ENCODE peak calls at places on chromosomes 5 and 9, in five cellular contexts. One of them, this sample, is unnamed.

GRCh38 chr5:22621084-22621483 is 232.1 kb downstream of the CDH12 start:
- DNase-seq in esophagus squamous epithelium: no peak
- DNase-seq in BJ: no peak
- DNase-seq in pancreas: no peak
- DNase-seq in psoas muscle: no peak
- DNase-seq in this sample: no peak

GRCh38 chr5:55766408-55766807 is 28.5 kb downstream of the DDX4 start:
- DNase-seq in esophagus squamous epithelium: no peak
- DNase-seq in BJ: no peak
- DNase-seq in pancreas: no peak
- DNase-seq in psoas muscle: no peak
- DNase-seq in this sample: no peak

GRCh38 chr9:87212563-87213154 is 265.4 kb upstream of the GAS1 start:
- DNase-seq in esophagus squamous epithelium: no peak
- DNase-seq in BJ: no peak
- DNase-seq in pancreas: no peak
- DNase-seq in psoas muscle: no peak
- DNase-seq in this sample: peak; percentile 41

GRCh38 chr9:112334319-112334828 is 955 bp upstream of the PTBP3 start:
- DNase-seq in esophagus squamous epithelium: no peak
- DNase-seq in BJ: no peak
- DNase-seq in pancreas: no peak
- DNase-seq in psoas muscle: no peak
- DNase-seq in this sample: peak; percentile 49

GRCh38 chr5:22780756-22781155 is 72.4 kb downstream of the CDH12 start:
- DNase-seq in esophagus squamous epithelium: no peak
- DNase-seq in BJ: no peak
- DNase-seq in pancreas: no peak
- DNase-seq in psoas muscle: no peak
- DNase-seq in this sample: no peak

GRCh38 chr5:169670769-169671525 is 33.9 kb downstream of the DOCK2 start:
- DNase-seq in esophagus squamous epithelium: no peak
- DNase-seq in BJ: no peak
- DNase-seq in pancreas: no peak
- DNase-seq in psoas muscle: no peak
- DNase-seq in this sample: no peak

GRCh38 chr5:10063997-10064396 is 185.7 kb downstream of the ATPSCKMT start:
- DNase-seq in esophagus squamous epithelium: no peak
- DNase-seq in BJ: no peak
- DNase-seq in pancreas: no peak
- DNase-seq in psoas muscle: no peak
- DNase-seq in this sample: no peak

GRCh38 chr9:6973762-6974161 is 216.0 kb downstream of the KDM4C start:
- DNase-seq in esophagus squamous epithelium: no peak
- DNase-seq in BJ: no peak
- DNase-seq in pancreas: no peak
- DNase-seq in psoas muscle: no peak
- DNase-seq in this sample: peak; percentile 77

GRCh38 chr5:36619012-36619635 is 12.7 kb downstream of the SLC1A3 start:
- DNase-seq in esophagus squamous epithelium: no peak
- DNase-seq in BJ: no peak
- DNase-seq in pancreas: no peak
- DNase-seq in psoas muscle: no peak
- DNase-seq in this sample: no peak

GRCh38 chr5:107979272-107979671 is 308.5 kb upstream of the EFNA5 start:
- DNase-seq in esophagus squamous epithelium: no peak
- DNase-seq in BJ: no peak
- DNase-seq in pancreas: peak; percentile 9
- DNase-seq in psoas muscle: no peak
- DNase-seq in this sample: peak; percentile 47

GRCh38 chr5:116361171-116361967 is 213.3 kb downstream of the SEMA6A start:
- DNase-seq in esophagus squamous epithelium: no peak
- DNase-seq in BJ: no peak
- DNase-seq in pancreas: peak; percentile 32
- DNase-seq in psoas muscle: peak; percentile 50
- DNase-seq in this sample: peak; percentile 14

GRCh38 chr5:16489322-16489791 is 23.8 kb upstream of the ZNF622 start:
- DNase-seq in esophagus squamous epithelium: no peak
- DNase-seq in BJ: no peak
- DNase-seq in pancreas: no peak
- DNase-seq in psoas muscle: no peak
- DNase-seq in this sample: peak; percentile 66

GRCh38 chr9:22307013-22307711 is 139.5 kb upstream of the DMRTA1 start:
- DNase-seq in esophagus squamous epithelium: no peak
- DNase-seq in BJ: no peak
- DNase-seq in pancreas: peak; percentile 7
- DNase-seq in psoas muscle: no peak
- DNase-seq in this sample: peak; percentile 77

GRCh38 chr9:133327834-133328484 is 8.0 kb downstream of the SURF6 start:
- DNase-seq in esophagus squamous epithelium: no peak
- DNase-seq in BJ: no peak
- DNase-seq in pancreas: no peak
- DNase-seq in psoas muscle: no peak
- DNase-seq in this sample: no peak

GRCh38 chr9:3437031-3437430 is 88.8 kb downstream of the RFX3 start:
- DNase-seq in esophagus squamous epithelium: no peak
- DNase-seq in BJ: no peak
- DNase-seq in pancreas: no peak
- DNase-seq in psoas muscle: no peak
- DNase-seq in this sample: no peak

GRCh38 chr9:19637084-19637483 is 151.8 kb downstream of the SLC24A2 start:
- DNase-seq in esophagus squamous epithelium: no peak
- DNase-seq in BJ: no peak
- DNase-seq in pancreas: no peak
- DNase-seq in psoas muscle: no peak
- DNase-seq in this sample: no peak

GRCh38 chr9:93060746-93061259 is 2.3 kb downstream of the SUSD3 start:
- DNase-seq in esophagus squamous epithelium: no peak
- DNase-seq in BJ: no peak
- DNase-seq in pancreas: no peak
- DNase-seq in psoas muscle: no peak
- DNase-seq in this sample: peak; percentile 82

GRCh38 chr5:120293796-120294195 is 170.3 kb upstream of the PRR16 start:
- DNase-seq in esophagus squamous epithelium: no peak
- DNase-seq in BJ: peak; percentile 75
- DNase-seq in pancreas: no peak
- DNase-seq in psoas muscle: no peak
- DNase-seq in this sample: peak; percentile 95

GRCh38 chr9:98596486-98596885 is 112.2 kb downstream of the GABBR2 start:
- DNase-seq in esophagus squamous epithelium: no peak
- DNase-seq in BJ: no peak
- DNase-seq in pancreas: no peak
- DNase-seq in psoas muscle: no peak
- DNase-seq in this sample: no peak

GRCh38 chr9:70111641-70112236 is 68.1 kb downstream of the MAMDC2 start:
- DNase-seq in esophagus squamous epithelium: no peak
- DNase-seq in BJ: no peak
- DNase-seq in pancreas: no peak
- DNase-seq in psoas muscle: no peak
- DNase-seq in this sample: no peak

GRCh38 chr9:100394819-100395218 is 32.1 kb upstream of the MSANTD3 start:
- DNase-seq in esophagus squamous epithelium: no peak
- DNase-seq in BJ: no peak
- DNase-seq in pancreas: no peak
- DNase-seq in psoas muscle: no peak
- DNase-seq in this sample: no peak

GRCh38 chr9:75909776-75910175 is 19.3 kb downstream of the PCSK5 start:
- DNase-seq in esophagus squamous epithelium: no peak
- DNase-seq in BJ: no peak
- DNase-seq in pancreas: no peak
- DNase-seq in psoas muscle: no peak
- DNase-seq in this sample: peak; percentile 31

GRCh38 chr5:174947548-174947947 is 223.2 kb downstream of the MSX2 start:
- DNase-seq in esophagus squamous epithelium: no peak
- DNase-seq in BJ: no peak
- DNase-seq in pancreas: no peak
- DNase-seq in psoas muscle: no peak
- DNase-seq in this sample: peak; percentile 10

GRCh38 chr5:55278778-55279177 is 28.7 kb downstream of the DHX29 start:
- DNase-seq in esophagus squamous epithelium: no peak
- DNase-seq in BJ: peak; percentile 35
- DNase-seq in pancreas: no peak
- DNase-seq in psoas muscle: no peak
- DNase-seq in this sample: peak; percentile 55

GRCh38 chr5:93829346-93829745 is 87.9 kb upstream of the POU5F2 start:
- DNase-seq in esophagus squamous epithelium: no peak
- DNase-seq in BJ: no peak
- DNase-seq in pancreas: no peak
- DNase-seq in psoas muscle: no peak
- DNase-seq in this sample: no peak

GRCh38 chr9:125126019-125126746 is 17.1 kb downstream of the SCAI start:
- DNase-seq in esophagus squamous epithelium: peak; percentile 46
- DNase-seq in BJ: peak; percentile 96
- DNase-seq in pancreas: peak; percentile 14
- DNase-seq in psoas muscle: peak; percentile 86
- DNase-seq in this sample: peak; percentile 100

GRCh38 chr9:82495884-82496777 is 507.6 kb downstream of the SPATA31D1 start:
- DNase-seq in esophagus squamous epithelium: no peak
- DNase-seq in BJ: no peak
- DNase-seq in pancreas: no peak
- DNase-seq in psoas muscle: no peak
- DNase-seq in this sample: peak; percentile 29

GRCh38 chr5:32206053-32206452 is 31.9 kb upstream of the GOLPH3 start:
- DNase-seq in esophagus squamous epithelium: no peak
- DNase-seq in BJ: no peak
- DNase-seq in pancreas: no peak
- DNase-seq in psoas muscle: no peak
- DNase-seq in this sample: no peak
- H3K4me3 ChIP-seq in esophagus squamous epithelium: no peak overlapping the region
- H3K4me3 ChIP-seq in BJ: no peak overlapping the region
- H3K4me3 ChIP-seq in pancreas: no peak overlapping the region
- H3K4me3 ChIP-seq in psoas muscle: no peak overlapping the region
- H3K4me3 ChIP-seq in this sample: no peak overlapping the region

GRCh38 chr5:14184725-14185124 is 41.6 kb downstream of the TRIO start:
- DNase-seq in esophagus squamous epithelium: no peak
- DNase-seq in BJ: no peak
- DNase-seq in pancreas: no peak
- DNase-seq in psoas muscle: no peak
- DNase-seq in this sample: peak; percentile 89

GRCh38 chr5:14185336-14186131 is 42.4 kb downstream of the TRIO start:
- DNase-seq in esophagus squamous epithelium: no peak
- DNase-seq in BJ: no peak
- DNase-seq in pancreas: no peak
- DNase-seq in psoas muscle: peak; percentile 34
- DNase-seq in this sample: peak; percentile 97

GRCh38 chr5:14187660-14188059 is 44.5 kb downstream of the TRIO start:
- DNase-seq in esophagus squamous epithelium: no peak
- DNase-seq in BJ: no peak
- DNase-seq in pancreas: no peak
- DNase-seq in psoas muscle: no peak
- DNase-seq in this sample: no peak

GRCh38 chr5:14187157-14187556 is 44.0 kb downstream of the TRIO start:
- DNase-seq in esophagus squamous epithelium: no peak
- DNase-seq in BJ: no peak
- DNase-seq in pancreas: no peak
- DNase-seq in psoas muscle: no peak
- DNase-seq in this sample: no peak

GRCh38 chr5:14186132-14186830 is 43.1 kb downstream of the TRIO start:
- DNase-seq in esophagus squamous epithelium: no peak
- DNase-seq in BJ: no peak
- DNase-seq in pancreas: no peak
- DNase-seq in psoas muscle: no peak
- DNase-seq in this sample: peak; percentile 76
- TF ChIP-seq CTCF in esophagus squamous epithelium: no peak
- TF ChIP-seq CTCF in BJ: no peak
- TF ChIP-seq CTCF in pancreas: no peak
- TF ChIP-seq CTCF in psoas muscle: no peak
- TF ChIP-seq CTCF in this sample: no peak

DNA sequence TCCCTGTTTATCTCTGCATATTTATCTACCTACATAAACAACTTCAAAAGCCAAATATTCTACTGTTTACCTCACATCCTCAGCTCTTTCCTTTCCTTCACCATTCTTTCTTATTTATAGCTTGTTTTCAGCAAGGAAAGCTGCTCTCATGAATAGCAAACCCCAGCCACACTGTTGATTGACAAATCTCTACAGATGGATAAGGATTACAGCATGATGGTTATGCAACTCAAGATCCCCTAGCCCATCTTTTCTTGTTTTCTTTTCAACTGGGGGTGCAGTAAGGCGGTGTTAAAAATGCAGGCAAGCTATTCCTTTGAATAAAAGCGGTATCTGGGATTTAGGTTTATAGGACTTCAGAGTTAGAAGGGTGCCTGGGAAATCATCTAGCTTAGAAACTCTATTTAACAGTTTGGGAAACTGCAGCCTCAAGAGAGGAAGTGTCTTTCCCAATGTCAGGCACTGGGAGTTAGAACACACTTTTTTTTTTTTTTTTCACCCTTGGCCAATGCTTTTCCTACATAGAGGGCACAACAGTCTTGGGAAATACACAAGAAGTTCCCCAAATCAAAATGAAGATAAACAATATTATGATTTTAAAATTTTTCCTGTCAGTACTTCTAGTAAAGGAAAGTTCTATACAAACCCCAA is 2.7 kb downstream of the SPARC start:
- DNase-seq in esophagus squamous epithelium: no peak
- DNase-seq in BJ: no peak
- DNase-seq in pancreas: no peak
- DNase-seq in psoas muscle: no peak
- DNase-seq in this sample: no peak
- H3K4me3 ChIP-seq in esophagus squamous epithelium: peak overlapping the region; percentile 57
- H3K4me3 ChIP-seq in BJ: peak overlapping the region; percentile 83
- H3K4me3 ChIP-seq in pancreas: no peak overlapping the region
- H3K4me3 ChIP-seq in psoas muscle: peak overlapping the region; percentile 78
- H3K4me3 ChIP-seq in this sample: peak overlapping the region; percentile 99

DNA sequence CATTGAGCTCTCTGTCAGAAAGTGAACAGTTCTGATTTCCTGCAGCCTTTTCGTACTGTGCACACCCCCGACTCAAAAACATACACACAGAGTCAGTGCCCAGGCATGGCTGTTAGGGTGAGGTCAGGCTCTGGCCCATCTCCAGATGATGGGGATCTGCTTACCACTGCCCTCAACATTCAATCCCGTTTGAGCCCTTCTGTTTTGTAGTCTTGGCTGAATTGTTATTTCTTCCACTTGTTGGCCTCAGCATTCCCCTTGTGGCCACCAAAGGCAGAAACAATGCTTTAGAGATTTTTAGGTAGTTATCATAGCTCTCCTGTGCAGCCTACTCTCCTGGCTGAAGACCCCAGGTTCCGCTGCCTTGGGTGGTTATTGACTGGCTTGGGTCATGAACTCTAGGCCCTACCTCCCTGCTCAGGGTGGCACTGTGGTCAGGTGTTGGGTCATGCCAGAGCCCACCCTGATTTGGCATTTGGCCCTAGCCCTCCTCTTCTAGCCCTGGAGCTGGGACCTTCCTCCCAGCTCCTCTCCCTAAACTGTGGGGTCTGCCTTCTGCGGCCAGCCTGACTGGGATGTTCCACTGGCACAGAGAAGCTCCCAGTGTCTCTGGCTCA is 7.8 kb upstream of the MYOZ3 start:
- DNase-seq in esophagus squamous epithelium: no peak
- DNase-seq in BJ: no peak
- DNase-seq in pancreas: no peak
- DNase-seq in psoas muscle: no peak
- DNase-seq in this sample: peak; percentile 64
- TF ChIP-seq CTCF in esophagus squamous epithelium: no peak
- TF ChIP-seq CTCF in BJ: peak; percentile 47
- TF ChIP-seq CTCF in pancreas: no peak
- TF ChIP-seq CTCF in psoas muscle: peak; percentile 6
- TF ChIP-seq CTCF in this sample: peak; percentile 49

GRCh38 chr5:82975396-82975795 is 101.8 kb downstream of the TMEM167A start:
- DNase-seq in esophagus squamous epithelium: no peak
- DNase-seq in BJ: no peak
- DNase-seq in pancreas: no peak
- DNase-seq in psoas muscle: no peak
- DNase-seq in this sample: no peak
- H3K4me3 ChIP-seq in esophagus squamous epithelium: no peak overlapping the region
- H3K4me3 ChIP-seq in BJ: no peak overlapping the region
- H3K4me3 ChIP-seq in pancreas: no peak overlapping the region
- H3K4me3 ChIP-seq in psoas muscle: no peak overlapping the region
- H3K4me3 ChIP-seq in this sample: no peak overlapping the region

This sample was measured in fibroblast of mammary gland.